ENCODE peak calls at places on chromosomes 12 and 14, in nine cellular contexts. X is dorsolateral prefrontal cortex, F is esophagus muscularis mucosa, A is pancreas, N is psoas muscle, Z is lung, W is mammary epithelial cell, I is foreskin keratinocyte, M is kidney. G is an unnamed sample.

GRCh38 chr14:22200977-22201605 is 387.9 kb downstream of the DAD1 start:
- DNase-seq in X (no peak), F (no peak), A (no peak), N (no peak), Z (no peak), W (peak), I (peak), M (no peak), G (no peak)

GRCh38 chr14:75183225-75183624 is 6.8 kb upstream of the TMED10 start:
- DNase-seq in X (no peak), F (no peak), A (no peak), N (no peak), Z (no peak), W (no peak), I (no peak), M (no peak), G (no peak)

GRCh38 chr12:87152841-87153528 is 876.2 kb downstream of the C12orf50 start:
- DNase-seq in X (no peak), F (no peak), A (no peak), N (no peak), Z (no peak), W (no peak), I (no peak), M (no peak), G (no peak)

GRCh38 chr14:51616724-51617409 is 34.8 kb upstream of the FRMD6 start:
- DNase-seq in X (no peak), F (no peak), A (no peak), N (no peak), Z (peak), W (peak), I (peak), M (no peak), G (peak)

GRCh38 chr12:62933220-62933870 is 1.6 kb downstream of the PPM1H start:
- DNase-seq in X (peak), F (no peak), A (peak), N (no peak), Z (peak), W (no peak), I (no peak), M (peak), G (no peak)

GRCh38 chr12:71746983-71747611 is 7.6 kb upstream of the RAB21 start:
- DNase-seq in X (no peak), F (no peak), A (peak), N (no peak), Z (peak), W (peak), I (peak), M (no peak), G (no peak)

GRCh38 chr12:1881301-1881700 is 37.2 kb downstream of the CACNA2D4 start:
- DNase-seq in X (no peak), F (peak), A (no peak), N (no peak), Z (no peak), W (no peak), I (no peak), M (peak), G (no peak)

GRCh38 chr12:68297929-68298328 is 34.2 kb downstream of the MDM1 start:
- DNase-seq in X (no peak), F (no peak), A (no peak), N (no peak), Z (no peak), W (no peak), I (no peak), M (no peak), G (no peak)

GRCh38 chr14:99201351-99202073 is 70.5 kb downstream of the BCL11B start:
- DNase-seq in X (no peak), F (no peak), A (no peak), N (no peak), Z (no peak), W (no peak), I (no peak), M (no peak), G (no peak)

GRCh38 chr12:4891866-4892265 is 17.8 kb upstream of the KCNA1 start:
- DNase-seq in X (no peak), F (no peak), A (no peak), N (no peak), Z (no peak), W (no peak), I (no peak), M (no peak), G (no peak)

GRCh38 chr12:92899388-92900001 is 29.6 kb downstream of the EEA1 start:
- DNase-seq in X (peak), F (peak), A (no peak), N (peak), Z (peak), W (peak), I (peak), M (peak), G (peak)

GRCh38 chr12:108596854-108597558 is 878 bp downstream of the TMEM119 start:
- DNase-seq in X (no peak), F (no peak), A (no peak), N (no peak), Z (no peak), W (no peak), I (no peak), M (peak), G (no peak)

GRCh38 chr12:108594960-108595710 is 2.7 kb downstream of the TMEM119 start:
- DNase-seq in X (no peak), F (no peak), A (no peak), N (no peak), Z (no peak), W (no peak), I (no peak), M (no peak), G (no peak)

GRCh38 chr12:108597559-108598471 is at the start of gene TMEM119:
- DNase-seq in X (no peak), F (no peak), A (no peak), N (peak), Z (peak), W (no peak), I (no peak), M (peak), G (no peak)

GRCh38 chr12:108594323-108594903 is 3.5 kb downstream of the TMEM119 start:
- DNase-seq in X (no peak), F (no peak), A (no peak), N (no peak), Z (no peak), W (no peak), I (no peak), M (peak), G (no peak)

DNA sequence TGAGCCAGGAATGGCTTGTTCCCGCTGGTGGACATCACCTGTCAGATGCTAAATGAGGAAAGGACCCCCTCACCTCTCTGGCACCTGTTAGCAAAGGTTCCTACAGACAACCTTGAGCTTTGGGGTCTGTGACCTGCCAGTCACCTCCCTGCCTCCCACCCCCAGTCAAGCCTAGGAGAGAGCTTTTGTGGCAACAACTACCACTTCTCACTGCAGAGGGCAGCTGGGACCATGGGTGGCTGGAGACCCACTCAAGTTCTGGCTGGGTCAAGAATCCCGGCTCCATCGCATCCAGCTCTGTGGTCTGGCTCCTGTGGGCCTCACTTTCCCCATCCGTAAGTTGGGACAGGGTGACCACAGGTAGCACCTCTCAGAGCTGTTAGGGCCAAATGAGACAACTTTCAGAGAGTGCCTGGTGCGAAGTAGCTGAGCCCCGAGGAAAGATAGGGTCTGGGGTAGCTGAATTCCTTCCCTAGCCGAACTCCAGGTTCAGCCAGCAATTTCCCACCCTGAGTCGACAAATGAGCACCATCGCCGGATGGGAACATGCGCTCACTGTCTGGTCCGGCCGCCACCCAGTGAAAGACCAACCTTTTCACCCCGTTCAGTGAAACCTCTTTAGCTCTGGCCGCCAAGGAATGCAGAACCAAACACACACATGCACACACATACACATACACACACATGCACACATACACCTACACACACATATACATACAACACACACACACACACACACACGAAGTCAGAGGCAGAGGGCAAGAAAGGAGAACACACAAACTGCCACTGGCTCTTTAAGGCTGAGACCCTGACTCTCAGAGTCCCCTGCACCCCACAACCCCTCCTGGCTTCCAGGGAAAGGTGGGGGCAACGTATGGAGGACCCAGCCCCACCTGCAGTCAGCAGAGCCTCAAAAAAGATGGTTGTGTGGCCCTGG is 1.9 kb downstream of the TMEM119 start:
- DNase-seq in X (no peak), F (no peak), A (no peak), N (no peak), Z (no peak), W (no peak), I (no peak), M (peak), G (no peak)
- H3K27ac ChIP-seq in X (no peak), F (peak), A (no peak), N (no peak), Z (no peak), W (no peak), I (no peak), M (peak), G (no peak)

GRCh38 chr12:75560167-75560566 is 48.8 kb upstream of the KRR1 start:
- DNase-seq in X (no peak), F (no peak), A (no peak), N (no peak), Z (no peak), W (peak), I (peak), M (no peak), G (no peak)
- H3K27ac ChIP-seq in X (no peak), F (no peak), A (no peak), N (no peak), Z (no peak), W (no peak), I (peak), M (no peak), G (no peak)

DNA sequence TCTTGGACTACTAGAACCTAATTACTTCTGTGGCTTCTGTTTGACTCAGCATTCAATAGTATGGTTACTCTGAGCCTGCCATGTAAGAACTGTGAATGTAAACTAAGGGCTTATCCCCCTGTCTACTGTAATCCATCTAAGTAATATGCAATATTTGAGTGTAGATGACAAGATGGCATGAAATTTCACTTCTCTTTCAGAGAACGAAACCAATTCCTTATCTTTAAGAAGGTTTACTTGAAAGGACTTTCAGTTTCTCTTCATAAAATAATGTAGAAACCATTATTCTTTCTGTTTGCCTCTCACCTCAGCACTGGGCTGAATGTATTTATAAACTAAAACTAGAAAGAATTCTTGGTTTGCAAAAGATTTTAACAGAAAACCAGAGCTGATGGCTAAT is 60.4 kb upstream of the ARID2 start:
- DNase-seq in X (no peak), F (no peak), A (no peak), N (no peak), Z (no peak), W (no peak), I (no peak), M (no peak), G (no peak)
- H3K27ac ChIP-seq in X (no peak), F (peak), A (no peak), N (peak), Z (no peak), W (no peak), I (no peak), M (no peak), G (no peak)

GRCh38 chr14:90518941-90519256 is 122.1 kb downstream of the CALM1 start:
- DNase-seq in X (no peak), F (no peak), A (no peak), N (no peak), Z (no peak), W (no peak), I (no peak), M (no peak), G (no peak)

GRCh38 chr14:90520326-90520725 is 123.5 kb downstream of the CALM1 start:
- DNase-seq in X (no peak), F (no peak), A (no peak), N (no peak), Z (no peak), W (no peak), I (no peak), M (peak), G (no peak)

GRCh38 chr14:90519262-90519920 is 122.6 kb downstream of the CALM1 start:
- DNase-seq in X (no peak), F (no peak), A (no peak), N (no peak), Z (no peak), W (no peak), I (no peak), M (no peak), G (no peak)

GRCh38 chr14:90517431-90517841 is 120.6 kb downstream of the CALM1 start:
- DNase-seq in X (no peak), F (no peak), A (no peak), N (no peak), Z (no peak), W (no peak), I (no peak), M (no peak), G (no peak)

DNA sequence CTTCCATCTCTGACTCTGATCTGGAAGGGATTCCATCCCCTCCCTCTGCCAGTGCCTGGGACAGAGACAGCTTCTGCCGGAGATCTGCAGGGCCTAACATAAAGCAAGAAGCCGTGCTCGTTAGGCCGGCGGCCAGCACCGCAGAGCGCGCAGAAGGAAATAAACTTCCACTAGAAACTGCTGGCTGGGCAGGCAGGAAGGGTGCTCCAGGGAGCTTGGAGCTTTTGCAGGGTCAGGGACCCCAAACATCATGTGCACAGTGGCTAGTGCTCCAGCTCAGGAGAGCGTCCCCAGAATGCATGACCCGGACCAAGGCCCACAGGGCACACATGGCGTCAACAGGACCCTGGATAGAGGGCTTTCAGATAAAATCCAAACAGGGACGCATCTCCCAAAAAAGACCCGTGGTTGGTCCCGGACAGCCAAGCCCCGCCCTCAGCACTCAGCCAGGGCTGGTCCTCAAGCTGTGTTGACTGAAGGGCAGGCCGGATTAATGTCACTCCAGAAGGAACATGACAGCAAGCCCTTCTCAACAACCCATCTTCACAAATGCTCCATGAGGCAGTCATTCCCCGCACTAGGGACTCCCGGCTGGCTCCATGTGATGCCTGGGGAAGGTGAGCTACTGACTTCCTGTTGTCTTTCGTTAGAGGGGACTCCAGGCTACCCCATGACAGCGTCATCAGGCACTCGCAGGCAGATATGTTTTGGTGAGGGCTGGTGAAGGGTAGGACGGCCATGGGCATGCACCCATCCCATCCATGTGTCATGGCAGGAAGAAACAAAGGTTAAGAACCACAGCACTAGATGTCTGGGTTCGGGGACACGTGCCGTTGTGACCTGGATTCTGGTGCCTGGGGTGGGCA is 121.5 kb downstream of the CALM1 start:
- DNase-seq in X (no peak), F (no peak), A (no peak), N (no peak), Z (no peak), W (no peak), I (no peak), M (no peak), G (no peak)
- H3K27ac ChIP-seq in X (peak), F (peak), A (no peak), N (no peak), Z (no peak), W (no peak), I (no peak), M (no peak), G (no peak)

GRCh38 chr12:123580772-123581171 is 3.6 kb upstream of the TMED2 start:
- DNase-seq in X (no peak), F (no peak), A (no peak), N (no peak), Z (no peak), W (no peak), I (no peak), M (no peak), G (no peak)
- H3K27ac ChIP-seq in X (no peak), F (no peak), A (no peak), N (peak), Z (no peak), W (no peak), I (no peak), M (no peak), G (peak)

GRCh38 chr12:108665608-108666202 is 32.0 kb upstream of the SELPLG start:
- DNase-seq in X (no peak), F (no peak), A (no peak), N (no peak), Z (no peak), W (no peak), I (no peak), M (no peak), G (no peak)

GRCh38 chr12:108666326-108666995 is 32.8 kb upstream of the SELPLG start:
- DNase-seq in X (no peak), F (no peak), A (peak), N (peak), Z (no peak), W (no peak), I (no peak), M (peak), G (no peak)

GRCh38 chr12:108667349-108667748 is 33.7 kb upstream of the SELPLG start:
- DNase-seq in X (no peak), F (no peak), A (no peak), N (no peak), Z (no peak), W (no peak), I (no peak), M (no peak), G (no peak)

GRCh38 chr12:108664338-108665258 is 30.9 kb upstream of the SELPLG start:
- DNase-seq in X (peak), F (peak), A (peak), N (peak), Z (peak), W (peak), I (peak), M (peak), G (peak)

GRCh38 chr12:108663324-108664015 is 29.8 kb upstream of the SELPLG start:
- DNase-seq in X (no peak), F (no peak), A (no peak), N (no peak), Z (no peak), W (no peak), I (peak), M (no peak), G (no peak)
- H3K27ac ChIP-seq in X (no peak), F (peak), A (no peak), N (peak), Z (no peak), W (peak), I (no peak), M (no peak), G (peak)